ENCODE peak calls at places on chromosomes 12 and 14, in six cellular contexts. Y is Panc1, M is breast epithelium, E is RPMI8226, W is left cardiac atrium, J is NCI-H1694 treated with DMSO at 0.1 percent for 48 hours. F is an unnamed sample.

GRCh38 chr12:79688376-79689040 is 2.3 kb downstream of the PAWR start:
- DNase-seq in W (no peak), Y (no peak), J (no peak), M (no peak), E (peak), F (no peak)

GRCh38 chr12:54187075-54187474 is 1.7 kb downstream of the SMUG1 start:
- DNase-seq in M (no peak), Y (no peak), E (no peak), J (no peak), W (no peak), F (no peak)

GRCh38 chr14:80872645-80873044 is 68.9 kb downstream of the CEP128 start:
- DNase-seq in E (no peak), W (no peak), M (no peak), J (no peak), Y (no peak), F (no peak)

GRCh38 chr12:51329742-51330141 is 5.8 kb upstream of the BIN2 start:
- DNase-seq in J (no peak), W (no peak), E (no peak), Y (no peak), M (no peak), F (no peak)

GRCh38 chr14:71607056-71607455 is 325.2 kb upstream of the RGS6 start:
- DNase-seq in E (no peak), Y (no peak), J (no peak), W (no peak), M (no peak), F (no peak)

GRCh38 chr12:18808221-18808620 is 70.3 kb downstream of the CAPZA3 start:
- DNase-seq in Y (no peak), J (no peak), M (no peak), E (no peak), W (no peak), F (no peak)

GRCh38 chr12:2268478-2269286 is 215.9 kb downstream of the CACNA1C start:
- DNase-seq in Y (no peak), M (peak), W (no peak), J (no peak), E (no peak), F (peak)

GRCh38 chr12:120134307-120134980 is 17.9 kb upstream of the RAB35 start:
- DNase-seq in W (no peak), J (no peak), M (no peak), E (no peak), Y (no peak), F (no peak)

GRCh38 chr12:43332977-43333649 is 218.9 kb downstream of the ADAMTS20 start:
- DNase-seq in Y (no peak), E (no peak), W (no peak), M (no peak), J (no peak), F (peak)

GRCh38 chr14:21090194-21090939 is 8.1 kb downstream of the ZNF219 start:
- DNase-seq in W (no peak), E (no peak), Y (no peak), M (no peak), J (peak), F (no peak)

GRCh38 chr12:7269273-7269672 is 34.6 kb upstream of the ACSM4 start:
- DNase-seq in J (no peak), W (no peak), E (no peak), Y (no peak), M (no peak), F (peak)

GRCh38 chr12:52033506-52034258 is 17.6 kb upstream of the NR4A1 start:
- DNase-seq in Y (no peak), E (no peak), M (no peak), J (no peak), W (peak), F (no peak)

GRCh38 chr14:103071544-103072251 is 12.3 kb upstream of the LBHD2 start:
- DNase-seq in J (no peak), E (no peak), M (no peak), Y (no peak), W (no peak), F (no peak)

GRCh38 chr12:107736914-107737313 is 24.0 kb downstream of the PRDM4 start:
- DNase-seq in W (no peak), M (no peak), J (no peak), Y (no peak), E (peak), F (no peak)

GRCh38 chr12:124750787-124751471 is 112.7 kb downstream of the SCARB1 start:
- DNase-seq in W (no peak), E (no peak), J (peak), M (no peak), Y (no peak), F (no peak)

GRCh38 chr12:109263439-109263838 is 45.6 kb downstream of the FOXN4 start:
- DNase-seq in E (no peak), Y (no peak), W (no peak), J (no peak), M (no peak), F (no peak)

GRCh38 chr12:105477873-105478272 is 147.4 kb downstream of the C12orf75 start:
- DNase-seq in J (no peak), E (no peak), M (no peak), W (no peak), Y (no peak), F (no peak)

F was measured in non-pigmented ciliary epithelial cell.